ENCODE peak calls at places on chromosome 7, in five cellular contexts. L is neural progenitor cell, Q is body of pancreas, M is PC-9, V is astrocyte of the cerebellum. N is an unnamed sample.

GRCh38 chr7:84187813-84188212 is 6.8 kb downstream of the SEMA3A start:
- DNase-seq in M (peak; percentile 15), V (no peak), L (no peak), Q (no peak), N (no peak)

GRCh38 chr7:45663167-45663921 is 89.2 kb downstream of the ADCY1 start:
- DNase-seq in Q (peak; percentile 66), V (no peak), M (peak; percentile 58), L (peak; percentile 52), N (no peak)

GRCh38 chr7:12985752-12986151 is 298.3 kb downstream of the ARL4A start:
- DNase-seq in V (no peak), Q (no peak), M (no peak), L (no peak), N (no peak)

GRCh38 chr7:137774793-137775201 is 72.0 kb downstream of the DGKI start:
- DNase-seq in L (no peak), M (no peak), V (no peak), Q (no peak), N (no peak)

GRCh38 chr7:24383055-24383454 is 99.1 kb downstream of the NPY start:
- DNase-seq in L (no peak), M (no peak), V (no peak), Q (no peak), N (no peak)

GRCh38 chr7:2524808-2525140 is 5.2 kb downstream of the LFNG start:
- DNase-seq in V (no peak), M (no peak), L (peak; percentile 93), Q (peak; percentile 49), N (no peak)

GRCh38 chr7:129617178-129617577 is 5.7 kb downstream of the NRF1 start:
- DNase-seq in V (no peak), M (no peak), Q (no peak), L (no peak), N (no peak)

GRCh38 chr7:6293202-6293601 is 20.8 kb upstream of the CYTH3 start:
- DNase-seq in L (no peak), V (no peak), M (no peak), Q (no peak), N (no peak)

GRCh38 chr7:125834421-125834820 is 904.8 kb upstream of the POT1 start:
- DNase-seq in Q (no peak), V (no peak), L (no peak), M (no peak), N (no peak)

GRCh38 chr7:64883113-64883905 is 19.8 kb upstream of the ZNF273 start:
- DNase-seq in Q (no peak), L (no peak), V (no peak), M (no peak), N (no peak)

GRCh38 chr7:3430588-3430987 is 129.5 kb downstream of the SDK1 start:
- DNase-seq in M (no peak), L (peak; percentile 54), V (no peak), Q (no peak), N (no peak)

GRCh38 chr7:50092579-50093411 is at the start of gene ZPBP:
- DNase-seq in L (peak; percentile 60), Q (peak; percentile 48), M (no peak), V (peak; percentile 13), N (no peak)

GRCh38 chr7:77698042-77698625 is 1.9 kb downstream of the RSBN1L start:
- DNase-seq in Q (no peak), L (no peak), M (no peak), V (no peak), N (no peak)

GRCh38 chr7:122316467-122317394 is 12.2 kb upstream of the FEZF1 start:
- DNase-seq in M (no peak), L (peak; percentile 91), Q (no peak), V (no peak), N (no peak)

GRCh38 chr7:44789990-44790389 is 6.5 kb upstream of the PPIA start:
- DNase-seq in L (no peak), V (no peak), Q (no peak), M (no peak), N (no peak)

GRCh38 chr7:2970907-2971306 is 72.8 kb downstream of the CARD11 start:
- DNase-seq in L (no peak), M (no peak), V (no peak), Q (no peak), N (no peak)

GRCh38 chr7:139103057-139103820 is 6.3 kb downstream of the ZC3HAV1 start:
- DNase-seq in M (no peak), Q (no peak), V (no peak), L (no peak), N (no peak)

GRCh38 chr7:81501220-81501619 is 268.6 kb downstream of the HGF start:
- DNase-seq in V (peak; percentile 19), M (no peak), L (no peak), Q (no peak), N (no peak)

GRCh38 chr7:17434841-17435692 is 136.6 kb downstream of the AHR start:
- DNase-seq in V (no peak), M (no peak), Q (no peak), L (no peak), N (no peak)

GRCh38 chr7:35801392-35802101 is 690 bp downstream of the SEPTIN7 start:
- DNase-seq in M (peak; percentile 76), L (peak; percentile 80), Q (peak; percentile 67), V (peak; percentile 27), N (peak; percentile 25)

GRCh38 chr7:111096997-111097396 is 6.1 kb downstream of the LRRN3 start:
- DNase-seq in Q (no peak), L (peak; percentile 89), V (no peak), M (no peak), N (no peak)

GRCh38 chr7:16984346-16984745 is 102.6 kb upstream of the AGR3 start:
- DNase-seq in L (no peak), V (no peak), M (no peak), Q (no peak), N (no peak)

DNA sequence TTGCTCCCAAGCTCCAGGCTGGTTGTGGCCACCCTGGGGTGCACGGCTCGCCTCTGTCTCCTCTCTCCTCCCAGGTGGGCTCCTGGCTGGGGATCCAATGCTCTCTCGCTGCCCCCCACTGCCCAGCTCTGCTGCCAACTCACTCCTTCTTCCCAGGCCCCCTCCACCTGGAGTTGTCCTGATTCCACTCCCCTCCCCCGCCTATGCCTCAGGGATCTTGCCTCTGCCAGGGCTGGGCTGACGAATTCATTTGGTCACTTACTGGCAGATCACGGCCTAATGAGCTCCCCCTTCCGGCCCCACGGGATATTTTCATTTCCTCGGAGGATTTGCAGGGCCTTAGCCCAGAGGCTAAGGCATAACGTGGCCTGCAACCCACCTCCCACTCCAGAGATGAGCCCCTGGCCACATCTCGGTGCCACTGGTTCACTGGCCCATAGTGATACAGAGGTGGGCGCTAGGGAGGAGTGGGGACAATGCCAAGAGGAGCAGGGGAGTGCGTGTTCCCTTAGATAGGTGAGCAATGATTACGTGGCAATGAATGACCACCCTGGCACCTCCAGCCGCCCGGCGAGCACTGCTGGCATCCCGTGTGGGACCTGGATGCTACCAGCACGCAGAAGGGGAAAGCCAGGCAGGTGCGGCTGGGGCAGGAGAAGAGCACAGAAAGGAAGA is 344.6 kb upstream of the SHH start:
- DNase-seq in Q (peak; percentile 47), M (peak; percentile 17), L (peak; percentile 76), V (peak; percentile 11), N (no peak)
- TF ChIP-seq CTCF in Q (peak; percentile 22), M (peak; percentile 83), L (peak; percentile 60), V (peak; percentile 33), N (no peak)

DNA sequence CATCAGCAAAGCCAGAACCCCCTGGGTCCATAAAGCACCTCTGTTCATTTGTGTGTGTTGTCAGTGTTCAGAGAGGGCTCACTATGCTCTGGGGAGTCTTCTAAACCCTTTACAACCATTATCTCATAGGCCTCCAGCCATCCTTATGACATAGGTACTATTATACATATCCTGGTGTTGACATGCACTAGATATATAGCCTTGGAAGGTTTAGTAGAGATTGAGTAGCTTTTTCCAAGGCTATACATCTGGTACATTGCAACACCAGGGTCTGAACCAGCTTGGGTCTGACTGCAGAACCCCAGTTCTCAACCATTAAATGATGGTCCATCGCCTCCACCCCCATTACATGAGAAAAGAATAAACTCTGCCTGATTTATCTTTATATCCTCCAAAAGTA is 253.6 kb upstream of the MKLN1 start:
- DNase-seq in M (no peak), Q (no peak), V (no peak), L (no peak), N (no peak)
- TF ChIP-seq CTCF in M (no peak), Q (no peak), V (no peak), L (no peak), N (no peak)

GRCh38 chr7:1289681-1290261 is 57.1 kb downstream of the UNCX start:
- DNase-seq in V (no peak), M (no peak), L (peak; percentile 69), Q (no peak), N (no peak)

GRCh38 chr7:1291040-1291689 is 58.5 kb downstream of the UNCX start:
- DNase-seq in Q (no peak), M (no peak), L (no peak), V (no peak), N (peak; percentile 19)

GRCh38 chr7:1291846-1292765 is 59.4 kb downstream of the UNCX start:
- DNase-seq in M (no peak), V (no peak), L (no peak), Q (no peak), N (no peak)

GRCh38 chr7:1288996-1289551 is 56.4 kb downstream of the UNCX start:
- DNase-seq in M (no peak), Q (no peak), V (no peak), L (no peak), N (no peak)

GRCh38 chr7:1290262-1291039 is 57.8 kb downstream of the UNCX start:
- DNase-seq in Q (peak; percentile 31), L (peak; percentile 72), V (no peak), M (no peak), N (no peak)
- TF ChIP-seq CTCF in Q (no peak), L (peak; percentile 25), V (peak; percentile 18), M (no peak), N (peak; percentile 27)

GRCh38 chr7:133052357-133052756 is 29.5 kb downstream of the CHCHD3 start:
- DNase-seq in L (no peak), M (no peak), V (peak; percentile 9), Q (no peak), N (no peak)

GRCh38 chr7:133052826-133053225 is 29.1 kb downstream of the CHCHD3 start:
- DNase-seq in M (no peak), Q (no peak), V (peak; percentile 60), L (no peak), N (no peak)

GRCh38 chr7:133051719-133052118 is 30.2 kb downstream of the CHCHD3 start:
- DNase-seq in M (no peak), V (no peak), L (no peak), Q (no peak), N (no peak)

GRCh38 chr7:133050200-133050995 is 31.5 kb downstream of the CHCHD3 start:
- DNase-seq in V (no peak), Q (no peak), L (no peak), M (no peak), N (no peak)

GRCh38 chr7:133051066-133051465 is 30.8 kb downstream of the CHCHD3 start:
- DNase-seq in Q (no peak), V (no peak), M (no peak), L (peak; percentile 35), N (no peak)
- TF ChIP-seq CTCF in Q (no peak), V (peak; percentile 45), M (no peak), L (peak; percentile 48), N (peak; percentile 7)